ENCODE peak calls at places on chromosomes 6 and 20, in seven cellular contexts. W, P, H, C, F, G and X are unnamed samples.

GRCh38 chr6:53347250-53347920 is 1.4 kb downstream of the ELOVL5 start:
- DNase-seq in W (peak; percentile 34), P (no peak), H (peak; percentile 75), C (peak; percentile 54), F (no peak), G (no peak), X (no peak)

GRCh38 chr6:152746172-152746553 is 4.4 kb upstream of the VIP start:
- DNase-seq in W (no peak), P (peak; percentile 60), H (no peak), C (peak; percentile 58), F (no peak), G (peak; percentile 28), X (no peak)

GRCh38 chr6:132333639-132334516 is 67.4 kb downstream of the MOXD1 start:
- DNase-seq in W (no peak), P (peak; percentile 88), H (no peak), C (peak; percentile 94), F (peak; percentile 8), G (peak; percentile 68), X (no peak)

GRCh38 chr20:52192296-52193007 is 873 bp upstream of the ZFP64 start:
- DNase-seq in W (peak; percentile 71), P (no peak), H (peak; percentile 82), C (no peak), F (peak; percentile 77), G (peak; percentile 38), X (no peak)

GRCh38 chr6:35919085-35919826 is 1.6 kb downstream of the SRPK1 start:
- DNase-seq in W (peak; percentile 45), P (no peak), H (peak; percentile 16), C (peak; percentile 40), F (no peak), G (no peak), X (no peak)

GRCh38 chr6:70424296-70424695 is 11.0 kb downstream of the FAM135A start:
- DNase-seq in W (no peak), P (no peak), H (no peak), C (no peak), F (no peak), G (no peak), X (no peak)

GRCh38 chr20:46022411-46023147 is 6.4 kb upstream of the SLC12A5 start:
- DNase-seq in W (peak; percentile 87), P (no peak), H (peak; percentile 71), C (no peak), F (peak; percentile 59), G (no peak), X (peak; percentile 75)

GRCh38 chr20:54650201-54650722 is 174.9 kb downstream of the DOK5 start:
- DNase-seq in W (no peak), P (no peak), H (no peak), C (peak; percentile 42), F (no peak), G (no peak), X (no peak)

GRCh38 chr6:129120856-129121255 is 237.9 kb downstream of the LAMA2 start:
- DNase-seq in W (no peak), P (no peak), H (no peak), C (peak; percentile 27), F (no peak), G (no peak), X (no peak)

GRCh38 chr6:18820725-18821124 is 433.6 kb downstream of the RNF144B start:
- DNase-seq in W (no peak), P (no peak), H (no peak), C (no peak), F (no peak), G (no peak), X (no peak)

DNA sequence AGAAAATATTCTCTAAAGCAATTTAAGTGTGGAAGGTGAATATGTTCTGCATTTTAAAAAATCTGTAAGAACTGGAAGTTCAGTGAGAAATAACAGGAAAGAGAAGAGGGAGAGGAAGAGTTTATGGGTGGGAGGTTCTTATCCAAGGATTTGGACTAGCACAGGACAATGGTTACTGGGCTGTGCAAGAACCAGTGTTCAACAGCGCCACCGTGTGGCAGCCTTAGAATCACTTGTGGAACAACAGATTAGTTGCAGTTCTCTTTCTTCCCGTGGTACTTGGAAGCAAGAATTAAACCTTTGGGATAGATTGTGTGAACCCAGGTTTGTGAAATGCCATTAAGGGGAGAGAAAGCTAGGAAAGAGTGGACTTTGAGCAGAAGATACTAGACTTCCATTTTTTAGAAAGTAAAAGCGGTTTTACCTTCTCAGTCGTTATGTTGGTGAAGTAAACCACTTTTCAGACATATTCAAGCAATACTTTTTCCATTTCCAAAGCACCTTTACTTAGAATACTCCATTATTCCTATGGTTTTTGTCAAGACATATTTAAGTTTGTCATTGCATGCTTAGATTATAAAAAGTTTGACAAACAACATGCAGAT is 436.7 kb downstream of the RNF144B start:
- DNase-seq in W (no peak), P (no peak), H (peak; percentile 64), C (peak; percentile 1), F (peak; percentile 3), G (peak; percentile 74), X (no peak)
- TF ChIP-seq CTCF in W (peak; percentile 21), P (peak; percentile 64), H (peak; percentile 51), C (peak; percentile 45), F (peak; percentile 70), G (peak; percentile 87), X (peak; percentile 59)

GRCh38 chr20:58829531-58829941 is 21.2 kb downstream of the GNAS-AS1 start:
- DNase-seq in W (no peak), P (no peak), H (no peak), C (peak; percentile 65), F (no peak), G (no peak), X (no peak)
- TF ChIP-seq CTCF in W (no peak), P (no peak), H (no peak), C (no peak), F (no peak), G (no peak), X (no peak)

GRCh38 chr6:160154471-160154870 is 32.9 kb downstream of the SLC22A1 start:
- DNase-seq in W (no peak), P (no peak), H (no peak), C (no peak), F (no peak), G (no peak), X (no peak)
- TF ChIP-seq CTCF in W (no peak), P (no peak), H (no peak), C (no peak), F (no peak), G (no peak), X (no peak)

GRCh38 chr6:91485047-91485446 is 898.2 kb upstream of the MAP3K7 start:
- DNase-seq in W (no peak), P (no peak), H (peak; percentile 18), C (no peak), F (no peak), G (no peak), X (no peak)
- TF ChIP-seq CTCF in W (no peak), P (no peak), H (peak; percentile 11), C (no peak), F (no peak), G (no peak), X (no peak)

GRCh38 chr6:87281426-87281825 is 41.0 kb upstream of the SMIM8 start:
- DNase-seq in W (no peak), P (no peak), H (no peak), C (peak; percentile 20), F (no peak), G (no peak), X (no peak)

GRCh38 chr6:87274660-87275273 is 47.6 kb upstream of the SMIM8 start:
- DNase-seq in W (no peak), P (no peak), H (no peak), C (peak; percentile 84), F (no peak), G (no peak), X (no peak)

GRCh38 chr6:87279051-87279595 is 43.3 kb upstream of the SMIM8 start:
- DNase-seq in W (no peak), P (no peak), H (no peak), C (no peak), F (no peak), G (no peak), X (no peak)

GRCh38 chr6:87276624-87277023 is 45.8 kb upstream of the SMIM8 start:
- DNase-seq in W (no peak), P (no peak), H (no peak), C (no peak), F (no peak), G (no peak), X (no peak)

DNA sequence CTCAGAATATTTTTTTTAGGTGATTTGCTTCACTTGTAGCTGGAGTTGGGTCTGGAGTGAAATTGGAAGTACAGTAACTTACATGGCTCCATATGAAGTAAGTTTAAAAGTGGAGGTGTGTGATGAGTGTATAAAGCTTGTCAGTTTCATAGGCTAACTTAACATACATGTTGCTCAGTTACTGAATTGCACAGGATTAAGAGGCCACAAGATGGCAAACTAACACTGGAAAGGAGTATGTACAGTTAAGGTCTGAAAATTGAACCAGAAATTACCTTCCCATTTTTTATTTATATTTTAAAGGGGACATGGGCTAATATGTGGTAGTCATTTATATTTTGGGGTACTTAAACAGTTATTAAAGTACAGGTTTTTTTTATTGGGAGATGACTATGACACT is 45.3 kb upstream of the SMIM8 start:
- DNase-seq in W (no peak), P (no peak), H (peak; percentile 31), C (peak; percentile 11), F (peak; percentile 18), G (no peak), X (no peak)
- TF ChIP-seq CTCF in W (no peak), P (peak; percentile 64), H (no peak), C (no peak), F (peak; percentile 49), G (peak; percentile 52), X (no peak)

GRCh38 chr6:160662842-160663241 is 1.2 kb downstream of the LPA start:
- DNase-seq in W (no peak), P (no peak), H (no peak), C (no peak), F (no peak), G (no peak), X (no peak)

GRCh38 chr6:160668589-160668988 is 4.5 kb upstream of the LPA start:
- DNase-seq in W (no peak), P (no peak), H (no peak), C (no peak), F (no peak), G (no peak), X (no peak)

DNA sequence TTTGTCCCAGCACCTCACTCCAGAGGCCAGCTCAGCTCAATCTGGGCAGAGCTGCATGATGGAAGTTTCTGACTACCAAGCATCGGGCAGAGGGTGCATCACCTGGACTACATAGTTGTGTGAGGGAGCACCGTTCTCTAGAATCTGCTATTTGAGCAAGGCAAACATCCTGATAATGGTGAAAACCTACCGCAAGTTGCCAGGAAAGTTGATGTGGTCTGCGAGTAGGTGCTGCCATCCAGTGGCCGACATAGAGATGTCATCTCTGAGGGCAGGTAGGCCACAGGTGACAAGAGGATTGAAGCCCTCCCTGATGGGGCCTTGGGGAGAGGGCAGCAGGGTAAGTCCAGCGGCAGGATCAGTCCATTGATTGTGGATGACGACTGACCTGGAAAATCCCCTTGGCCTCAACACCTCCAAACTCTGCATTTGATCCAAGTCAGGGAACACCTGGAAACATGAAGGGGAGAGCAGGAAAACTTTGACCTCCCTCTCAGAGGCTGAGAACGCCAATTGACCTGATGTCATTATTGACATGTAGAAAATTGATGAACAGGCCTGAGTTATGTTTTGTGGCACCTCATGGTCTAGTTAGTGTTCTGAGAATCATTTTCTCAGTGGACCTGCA is 3.9 kb upstream of the LPA start:
- DNase-seq in W (peak; percentile 63), P (no peak), H (peak; percentile 62), C (no peak), F (peak; percentile 26), G (peak; percentile 35), X (no peak)
- TF ChIP-seq CTCF in W (peak; percentile 54), P (peak; percentile 70), H (peak; percentile 70), C (no peak), F (peak; percentile 48), G (peak; percentile 86), X (no peak)